ENCODE peak calls at places on chromosomes 12 and 14, in five cellular contexts. O is neuronal stem cell, L is aorta, N is tibial nerve, P is MM.1S. A is an unnamed sample. For H3K4me1, the result is how much of the 10 kb centered on the place peaks cover.

GRCh38 chr14:100894416-100894815 is 9.1 kb downstream of the RTL1 start:
- DNase-seq in N (no peak), P (no peak), O (no peak), L (no peak), A (peak)

GRCh38 chr12:53961025-53961761 is 6.5 kb downstream of the HOXC12 start:
- DNase-seq in L (no peak), P (no peak), O (no peak), N (no peak), A (no peak)

GRCh38 chr14:67168110-67168441 is 21.2 kb upstream of the GARIN2 start:
- DNase-seq in O (no peak), P (no peak), L (no peak), N (no peak), A (no peak)

GRCh38 chr14:65237023-65237814 is 134.9 kb upstream of the MAX start:
- DNase-seq in N (peak), L (no peak), P (no peak), O (no peak), A (no peak)

GRCh38 chr14:60151715-60152114 is 13.5 kb downstream of the DHRS7 start:
- DNase-seq in N (peak), O (no peak), P (no peak), L (peak), A (peak)

GRCh38 chr12:109835827-109836226 is 2.6 kb upstream of the TRPV4 start:
- DNase-seq in L (no peak), P (no peak), O (no peak), N (no peak), A (no peak)

GRCh38 chr14:61203059-61203753 is 77.9 kb downstream of the TMEM30B start:
- DNase-seq in P (no peak), O (no peak), N (no peak), L (no peak), A (no peak)

GRCh38 chr14:89139404-89140247 is 277.4 kb downstream of the FOXN3 start:
- DNase-seq in N (no peak), L (no peak), P (no peak), O (no peak), A (no peak)

GRCh38 chr12:108729612-108730336 is 1.5 kb downstream of the CORO1C start:
- DNase-seq in P (no peak), N (no peak), O (peak), L (no peak), A (no peak)

GRCh38 chr12:93094988-93095737 is 166.1 kb upstream of the EEA1 start:
- DNase-seq in L (no peak), O (no peak), N (no peak), P (peak), A (peak)

GRCh38 chr14:102028733-102029132 is 58.1 kb downstream of the HSP90AA1 start:
- DNase-seq in N (no peak), L (no peak), P (no peak), O (no peak), A (no peak)

GRCh38 chr12:93025145-93026103 is 96.3 kb upstream of the EEA1 start:
- DNase-seq in P (peak), N (peak), O (no peak), L (no peak), A (no peak)

GRCh38 chr12:57157588-57158173 is 10.3 kb upstream of the LRP1-AS start:
- DNase-seq in L (peak), N (peak), O (no peak), P (no peak), A (no peak)

GRCh38 chr14:30355431-30355913 is 203.5 kb upstream of the G2E3 start:
- DNase-seq in L (no peak), O (no peak), N (no peak), P (peak), A (no peak)

GRCh38 chr14:54606178-54606577 is 39.2 kb downstream of the SAMD4A start:
- DNase-seq in P (no peak), L (peak), N (no peak), O (no peak), A (no peak)

DNA sequence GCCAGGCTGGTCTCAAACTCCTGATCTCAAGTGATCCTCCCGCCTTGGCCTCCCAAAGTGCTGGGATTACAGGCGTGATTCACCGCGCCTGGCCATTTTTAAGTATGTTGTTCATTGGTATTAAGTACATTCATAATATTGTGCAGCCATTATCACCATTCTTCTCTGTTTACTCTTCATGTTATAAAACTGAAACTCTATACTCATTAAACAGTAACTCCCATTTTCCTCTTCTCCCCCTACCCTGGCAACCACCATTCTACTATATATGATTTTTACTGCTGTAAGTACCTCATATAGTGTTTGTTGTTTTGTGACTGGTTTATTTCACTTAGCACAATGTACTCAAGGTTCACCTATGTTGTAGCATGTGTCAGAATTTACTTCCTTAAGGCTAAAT is 23.1 kb downstream of the METAP2 start:
- DNase-seq in N (no peak), L (no peak), P (no peak), O (no peak), A (no peak)
- H3K4me1 ChIP-seq in N (under half), L (under half), P (under half), O (under half), A (under half)

GRCh38 chr12:103313894-103314293 is 181.9 kb downstream of the C12orf42 start:
- DNase-seq in N (no peak), L (no peak), P (no peak), O (no peak), A (no peak)

GRCh38 chr12:103310871-103311270 is 184.9 kb downstream of the C12orf42 start:
- DNase-seq in N (no peak), O (no peak), P (no peak), L (no peak), A (no peak)

GRCh38 chr12:103312742-103313354 is 182.9 kb downstream of the C12orf42 start:
- DNase-seq in O (no peak), P (peak), N (no peak), L (no peak), A (no peak)

GRCh38 chr12:103314786-103315185 is 181.0 kb downstream of the C12orf42 start:
- DNase-seq in O (no peak), N (no peak), L (no peak), P (no peak), A (no peak)
- H3K4me3 ChIP-seq in O (no peak), N (no peak), L (no peak), P (no peak), A (no peak)

DNA sequence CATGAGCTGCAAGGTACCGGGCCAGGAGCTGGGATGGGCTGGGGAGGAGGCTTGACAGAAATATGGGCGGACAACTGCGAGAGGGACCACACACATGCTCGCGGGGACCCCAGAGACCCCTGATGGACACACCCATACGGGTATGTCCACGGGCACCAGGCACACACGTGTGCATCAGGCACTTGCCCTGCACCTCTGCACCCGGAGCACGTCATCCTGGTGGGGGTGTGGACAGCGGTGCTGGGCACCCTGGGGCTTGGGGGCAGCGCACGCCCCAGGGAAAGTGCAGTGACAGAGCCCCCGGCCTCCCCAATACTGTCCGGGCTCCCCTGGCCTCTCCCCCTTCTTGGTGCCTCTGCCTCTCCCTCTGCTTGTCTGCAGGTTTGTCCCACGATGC is 1.7 kb upstream of the CRIP1 start:
- DNase-seq in P (no peak), N (no peak), O (no peak), L (no peak), A (no peak)
- H3K4me1 ChIP-seq in P (under half), N (half or more), O (half or more), L (under half), A (half or more)

GRCh38 chr12:29980304-29980703 is 196.6 kb upstream of the TMTC1 start:
- DNase-seq in N (no peak), P (peak), O (no peak), L (no peak), A (no peak)
- H3K4me3 ChIP-seq in N (no peak), P (no peak), O (no peak), L (no peak), A (no peak)

GRCh38 chr14:88044782-88045446 is 40.0 kb downstream of the GPR65 start:
- DNase-seq in N (no peak), L (no peak), P (no peak), O (no peak), A (no peak)
- H3K4me1 ChIP-seq in N (under half), L (under half), P (under half), O (under half), A (under half)

GRCh38 chr12:1474059-1474537 is 120.3 kb downstream of the FBXL14 start:
- DNase-seq in P (no peak), L (no peak), N (no peak), O (peak), A (no peak)
- H3K4me3 ChIP-seq in P (no peak), L (no peak), N (no peak), O (peak), A (no peak)

DNA sequence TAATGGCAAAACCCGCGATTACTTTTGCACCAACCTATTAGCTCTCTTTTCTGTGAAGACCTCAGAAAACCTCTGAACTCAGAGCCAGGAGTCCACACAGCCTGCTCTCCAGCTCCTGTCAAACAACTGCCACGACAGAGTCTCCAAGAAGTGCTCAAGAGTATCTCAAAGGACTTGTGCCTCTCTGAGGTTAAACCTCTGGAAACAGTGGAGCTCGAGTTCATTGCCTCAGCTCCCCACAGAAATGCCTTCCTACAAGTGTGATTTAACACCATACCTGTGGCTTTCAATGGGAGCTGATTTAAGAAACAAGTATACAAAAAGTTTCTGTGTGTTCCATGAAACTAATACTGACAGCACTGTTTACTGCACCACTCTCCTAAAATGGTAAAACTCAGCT is 20.1 kb downstream of the ACTN1 start:
- DNase-seq in L (no peak), N (no peak), O (no peak), P (no peak), A (no peak)
- H3K4me1 ChIP-seq in L (under half), N (under half), O (under half), P (under half), A (under half)

A was measured in Peyer's patch.